ENCODE peak calls at places on chromosome 4, in four cellular contexts. W is H7; I is stimulated activated naive CD8-positive, alpha-beta T cell treated with anti-CD3 and anti-CD28 coated beads, Interleukin-15, Interleukin-2, amounts not matched to agents 100 U/mL and 50 U/mL, for 24 hours; V is Kasumi-1. M is an unnamed sample.

GRCh38 chr4:19693949-19694597 is 557.6 kb upstream of the SLIT2 start:
- DNase-seq in I (no peak), V (peak), W (peak), M (peak)

GRCh38 chr4:749771-750666 is 44.4 kb downstream of the PCGF3 start:
- DNase-seq in W (no peak), V (no peak), I (no peak), M (no peak)

GRCh38 chr4:151242305-151242704 is 34.7 kb upstream of the PRSS48 start:
- DNase-seq in V (no peak), W (no peak), I (no peak), M (peak)

GRCh38 chr4:152094851-152095700 is 334.3 kb upstream of the GATB start:
- DNase-seq in I (no peak), V (no peak), W (no peak), M (no peak)

GRCh38 chr4:6892190-6892908 is 17.3 kb upstream of the TBC1D14 start:
- DNase-seq in W (peak), V (peak), I (peak), M (peak)

GRCh38 chr4:94508256-94508655 is 56.5 kb downstream of the PDLIM5 start:
- DNase-seq in I (no peak), V (no peak), W (no peak), M (no peak)

GRCh38 chr4:69470561-69470960 is 25.1 kb downstream of the UGT2B4 start:
- DNase-seq in I (no peak), W (peak), V (no peak), M (peak)

GRCh38 chr4:24857996-24858395 is 54.8 kb downstream of the CCDC149 start:
- DNase-seq in W (no peak), I (no peak), V (no peak), M (no peak)

GRCh38 chr4:116387942-116388474 is 697.4 kb downstream of the TRAM1L1 start:
- DNase-seq in I (no peak), W (no peak), V (no peak), M (no peak)

GRCh38 chr4:150366487-150366999 is 215.4 kb upstream of the MAB21L2 start:
- DNase-seq in I (no peak), V (no peak), W (peak), M (peak)

GRCh38 chr4:115260195-115260594 is 146.8 kb upstream of the NDST4 start:
- DNase-seq in I (no peak), W (no peak), V (no peak), M (no peak)

GRCh38 chr4:27360651-27361347 is 500.2 kb downstream of the STIM2 start:
- DNase-seq in W (no peak), V (no peak), I (no peak), M (peak)

GRCh38 chr4:158782539-158783360 is 13.9 kb downstream of the FNIP2 start:
- DNase-seq in V (no peak), I (no peak), W (no peak), M (no peak)

GRCh38 chr4:8607603-8608481 is 15.3 kb downstream of the CPZ start:
- DNase-seq in V (peak), W (peak), I (peak), M (peak)

GRCh38 chr4:169909479-169909878 is 116.7 kb downstream of the MFAP3L start:
- DNase-seq in I (no peak), V (no peak), W (no peak), M (no peak)

GRCh38 chr4:76851375-76851774 is 46.6 kb downstream of the SOWAHB start:
- DNase-seq in W (no peak), I (no peak), V (no peak), M (no peak)

GRCh38 chr4:141462361-141462760 is 174.0 kb upstream of the IL15 start:
- DNase-seq in W (no peak), I (no peak), V (no peak), M (no peak)

GRCh38 chr4:3074846-3075651 is 568 bp downstream of the HTT start:
- DNase-seq in I (peak), V (peak), W (peak), M (peak)

GRCh38 chr4:1644906-1645657 is 39.0 kb downstream of the FAM53A start:
- DNase-seq in I (no peak), V (no peak), W (peak), M (peak)

GRCh38 chr4:158172558-158173258 is at the start of gene GASK1B:
- DNase-seq in I (no peak), W (peak), V (peak), M (peak)

GRCh38 chr4:186159613-186160012 is 31.8 kb upstream of the CYP4V2 start:
- DNase-seq in W (peak), V (no peak), I (no peak), M (peak)

GRCh38 chr4:62004881-62005280 is 804.8 kb downstream of the ADGRL3 start:
- DNase-seq in W (no peak), I (no peak), V (no peak), M (no peak)

GRCh38 chr4:46390353-46391058 is 578 bp upstream of the GABRA2 start:
- DNase-seq in W (peak), I (no peak), V (no peak), M (peak)

GRCh38 chr4:138927065-138927464 is 88.5 kb upstream of the NOCT start:
- DNase-seq in I (no peak), W (no peak), V (no peak), M (no peak)

GRCh38 chr4:11543710-11544109 is 115.0 kb upstream of the HS3ST1 start:
- DNase-seq in V (peak), W (no peak), I (no peak), M (no peak)

GRCh38 chr4:4461850-4462249 is 74.9 kb downstream of the NSG1 start:
- DNase-seq in V (no peak), W (no peak), I (peak), M (no peak)

GRCh38 chr4:75497133-75497532 is 17.1 kb downstream of the RCHY1 start:
- DNase-seq in V (no peak), I (no peak), W (no peak), M (no peak)

GRCh38 chr4:6179362-6179761 is 21.0 kb downstream of the JAKMIP1 start:
- DNase-seq in V (no peak), W (no peak), I (no peak), M (no peak)

GRCh38 chr4:101724093-101724492 is 66.4 kb upstream of the BANK1 start:
- DNase-seq in I (no peak), V (no peak), W (no peak), M (no peak)

GRCh38 chr4:21948347-21949072 is at the start of gene KCNIP4:
- DNase-seq in W (peak), I (no peak), V (no peak), M (peak)

GRCh38 chr4:87882321-87882720 is 49.6 kb downstream of the MEPE start:
- DNase-seq in I (no peak), W (no peak), V (no peak), M (no peak)